ENCODE peak calls at places on chromosomes 6 and 20, in nine cellular contexts. M, J, K, N, T, G, F, X and E are unnamed samples.
A peak's percentile ranks its signal among the peaks of the same experiment; 100 is the strongest.

GRCh38 chr6:42068173-42068572 is 17.8 kb downstream of the TAF8 start:
- DNase-seq in G (no peak), F (no peak), X (no peak), J (peak; percentile 58), T (no peak), K (no peak), M (no peak), N (no peak), E (no peak)

GRCh38 chr20:25090492-25091429 is 8.8 kb upstream of the VSX1 start:
- DNase-seq in T (peak; percentile 50), X (no peak), J (no peak), F (no peak), G (peak; percentile 55), K (no peak), N (no peak), M (no peak), E (no peak)

GRCh38 chr6:150924808-150925654 is 59.5 kb downstream of the MTHFD1L start:
- DNase-seq in X (no peak), J (no peak), G (no peak), M (no peak), K (peak; percentile 55), F (no peak), N (no peak), T (no peak), E (no peak)

GRCh38 chr6:42260972-42261371 is 43.3 kb upstream of the MRPS10 start:
- DNase-seq in T (peak; percentile 83), G (no peak), J (no peak), X (peak; percentile 72), N (peak; percentile 66), M (peak; percentile 69), F (no peak), K (no peak), E (no peak)

GRCh38 chr20:58010186-58010585 is 218.3 kb downstream of the ANKRD60 start:
- DNase-seq in T (no peak), J (no peak), F (no peak), N (no peak), K (no peak), M (no peak), X (no peak), G (no peak), E (no peak)

GRCh38 chr6:7933794-7934193 is 23.2 kb upstream of the TXNDC5 start:
- DNase-seq in T (no peak), F (no peak), J (no peak), K (no peak), M (no peak), N (no peak), X (no peak), G (no peak), E (no peak)

GRCh38 chr6:8170245-8170644 is 67.9 kb upstream of the EEF1E1 start:
- DNase-seq in M (peak; percentile 36), X (no peak), F (no peak), J (no peak), K (no peak), G (no peak), N (no peak), T (no peak), E (no peak)

GRCh38 chr20:19774086-19774933 is 16.3 kb downstream of the RIN2 start:
- DNase-seq in M (peak; percentile 69), T (no peak), F (no peak), J (peak; percentile 33), K (no peak), X (no peak), G (no peak), N (no peak), E (no peak)

GRCh38 chr6:13716225-13716954 is 4.8 kb upstream of the RANBP9 start:
- DNase-seq in G (no peak), M (no peak), J (no peak), X (no peak), T (no peak), F (no peak), K (no peak), N (no peak), E (no peak)
- H3K4me3 ChIP-seq in G (no peak overlapping the region), M (no peak overlapping the region), J (no peak overlapping the region), X (no peak overlapping the region), T (no peak overlapping the region), F (no peak overlapping the region), K (no peak overlapping the region), N (no peak overlapping the region), E (no peak overlapping the region)

GRCh38 chr20:41248371-41249024 is 69.0 kb downstream of the ZHX3 start:
- DNase-seq in X (peak; percentile 29), G (no peak), J (peak; percentile 32), K (no peak), M (no peak), T (no peak), N (no peak), F (no peak), E (no peak)
- H3K27ac ChIP-seq in X (peak overlapping the region; percentile 95), G (no peak overlapping the region), J (peak overlapping the region; percentile 85), K (peak overlapping the region; percentile 43), M (no peak overlapping the region), T (peak overlapping the region; percentile 72), N (no peak overlapping the region), F (peak overlapping the region; percentile 86), E (peak overlapping the region; percentile 94)

GRCh38 chr6:44665683-44666082 is 278.2 kb downstream of the CDC5L start:
- DNase-seq in K (no peak), G (no peak), J (no peak), T (no peak), F (no peak), X (no peak), N (no peak), M (no peak), E (no peak)
- H3K4me1 ChIP-seq in K (peaks cover 5% of the 10 kb centered on the region), G (no peaks in the 10 kb centered on the region), J (no peaks in the 10 kb centered on the region), T (no peaks in the 10 kb centered on the region), F (no peaks in the 10 kb centered on the region), X (no peaks in the 10 kb centered on the region), N (no peaks in the 10 kb centered on the region), M (peaks cover 40% of the 10 kb centered on the region), E (no peaks in the 10 kb centered on the region)

GRCh38 chr6:29631860-29632731 is 887 bp downstream of the GABBR1 start:
- DNase-seq in X (peak; percentile 83), T (peak; percentile 71), J (peak; percentile 62), G (peak; percentile 48), M (peak; percentile 78), K (peak; percentile 78), N (peak; percentile 75), F (no peak), E (peak; percentile 75)
- H3K4me3 ChIP-seq in X (peak overlapping the region; percentile 91), T (peak overlapping the region; percentile 72), J (peak overlapping the region; percentile 76), G (peak overlapping the region; percentile 91), M (peak overlapping the region; percentile 86), K (peak overlapping the region; percentile 79), N (peak overlapping the region; percentile 73), F (peak overlapping the region; percentile 73), E (peak overlapping the region; percentile 82)

GRCh38 chr6:143656026-143656425 is 21.7 kb upstream of the PHACTR2 start:
- DNase-seq in M (no peak), K (no peak), N (no peak), T (no peak), G (no peak), F (no peak), J (no peak), X (no peak), E (no peak)
- H3K27ac ChIP-seq in M (no peak overlapping the region), K (no peak overlapping the region), N (no peak overlapping the region), T (no peak overlapping the region), G (no peak overlapping the region), F (no peak overlapping the region), J (no peak overlapping the region), X (no peak overlapping the region), E (no peak overlapping the region)